ENCODE peak calls at places on chromosomes 16 and 17, in seven cellular contexts. Z is SW 1271, C is NCI-H748 treated with DMSO at 0.1 percent for 48 hours, P is NCI-H524, M is left colon, W is HAP-1, H is RCC 7860. U is an unnamed sample.

GRCh38 chr16:89188064-89188441 is 12.3 kb downstream of the SLC22A31 start:
- DNase-seq in Z (no peak), C (no peak), P (no peak), M (no peak), W (no peak), H (no peak), U (no peak)

GRCh38 chr16:1785846-1786170 is 3.0 kb downstream of the NUBP2 start:
- DNase-seq in Z (no peak), C (no peak), P (no peak), M (no peak), W (no peak), H (no peak), U (no peak)

GRCh38 chr16:85639529-85640253 is 26.6 kb downstream of the GSE1 start:
- DNase-seq in Z (no peak), C (no peak), P (peak), M (no peak), W (no peak), H (no peak), U (no peak)

GRCh38 chr17:32546031-32546444 is 59.2 kb downstream of the CDK5R1 start:
- DNase-seq in Z (no peak), C (peak), P (peak), M (no peak), W (peak), H (no peak), U (no peak)

GRCh38 chr17:69820881-69821473 is 254.0 kb upstream of the KCNJ16 start:
- DNase-seq in Z (no peak), C (no peak), P (peak), M (no peak), W (no peak), H (no peak), U (no peak)

GRCh38 chr17:80486692-80487091 is 10.3 kb upstream of the NPTX1 start:
- DNase-seq in Z (no peak), C (no peak), P (no peak), M (no peak), W (no peak), H (no peak), U (no peak)

GRCh38 chr16:87740909-87741424 is 24.8 kb downstream of the KLHDC4 start:
- DNase-seq in Z (no peak), C (no peak), P (no peak), M (no peak), W (no peak), H (no peak), U (no peak)

GRCh38 chr16:28930652-28931051 is 1.1 kb upstream of the CD19 start:
- DNase-seq in Z (no peak), C (no peak), P (peak), M (peak), W (peak), H (no peak), U (no peak)

GRCh38 chr17:76542566-76542971 is 2.7 kb downstream of the PRCD start:
- DNase-seq in Z (no peak), C (no peak), P (no peak), M (no peak), W (no peak), H (no peak), U (no peak)

GRCh38 chr17:44956076-44956475 is 8.5 kb upstream of the KIF18B start:
- DNase-seq in Z (no peak), C (no peak), P (no peak), M (no peak), W (no peak), H (no peak), U (no peak)

GRCh38 chr16:380837-381787 is 666 bp downstream of the PGAP6 start:
- DNase-seq in Z (no peak), C (no peak), P (no peak), M (peak), W (no peak), H (no peak), U (no peak)

GRCh38 chr17:62405451-62405850 is 18.2 kb upstream of the METTL2A start:
- DNase-seq in Z (no peak), C (no peak), P (no peak), M (no peak), W (no peak), H (no peak), U (no peak)

GRCh38 chr17:65222216-65222738 is 85.1 kb downstream of the RGS9 start:
- DNase-seq in Z (no peak), C (no peak), P (no peak), M (no peak), W (no peak), H (no peak), U (no peak)

GRCh38 chr17:42508426-42509164 is 27.4 kb upstream of the NAGLU start:
- DNase-seq in Z (no peak), C (no peak), P (no peak), M (no peak), W (no peak), H (no peak), U (no peak)

GRCh38 chr16:23183486-23183862 is 929 bp downstream of the SCNN1G start:
- DNase-seq in Z (no peak), C (no peak), P (no peak), M (no peak), W (no peak), H (no peak), U (no peak)

GRCh38 chr17:71063127-71063526 is 893.8 kb downstream of the KCNJ2 start:
- DNase-seq in Z (no peak), C (no peak), P (no peak), M (no peak), W (no peak), H (no peak), U (no peak)

GRCh38 chr16:81549547-81550411 is 105.2 kb downstream of the CMIP start:
- DNase-seq in Z (no peak), C (no peak), P (no peak), M (no peak), W (no peak), H (no peak), U (no peak)

GRCh38 chr17:50479522-50480141 is 972 bp downstream of the RSAD1 start:
- DNase-seq in Z (peak), C (peak), P (peak), M (peak), W (peak), H (peak), U (peak)

GRCh38 chr17:51435641-51436091 is 175.3 kb downstream of the UTP18 start:
- DNase-seq in Z (peak), C (peak), P (peak), M (peak), W (peak), H (no peak), U (no peak)

GRCh38 chr17:16378631-16379282 is 2.1 kb upstream of the UBB start:
- DNase-seq in Z (no peak), C (no peak), P (no peak), M (peak), W (no peak), H (no peak), U (no peak)

GRCh38 chr16:27867122-27868110 is 196.1 kb downstream of the GSG1L start:
- DNase-seq in Z (no peak), C (peak), P (peak), M (peak), W (peak), H (peak), U (peak)

GRCh38 chr17:31535581-31535981 is 144.1 kb downstream of the RAB11FIP4 start:
- DNase-seq in Z (no peak), C (no peak), P (no peak), M (no peak), W (no peak), H (no peak), U (peak)

GRCh38 chr16:58638148-58639036 is 8.8 kb upstream of the CNOT1 start:
- DNase-seq in Z (no peak), C (no peak), P (peak), M (peak), W (no peak), H (peak), U (no peak)

GRCh38 chr17:65785109-65785508 is 223.7 kb upstream of the AXIN2 start:
- DNase-seq in Z (peak), C (no peak), P (no peak), M (no peak), W (no peak), H (peak), U (no peak)

GRCh38 chr17:17613708-17614114 is 22.2 kb upstream of the PEMT start:
- DNase-seq in Z (peak), C (peak), P (peak), M (peak), W (peak), H (peak), U (no peak)

GRCh38 chr17:40427002-40427491 is 9.4 kb upstream of the TOP2A start:
- DNase-seq in Z (no peak), C (no peak), P (no peak), M (no peak), W (no peak), H (no peak), U (no peak)

GRCh38 chr17:35002876-35003551 is 22.7 kb downstream of the LIG3 start:
- DNase-seq in Z (no peak), C (no peak), P (no peak), M (no peak), W (no peak), H (no peak), U (no peak)

GRCh38 chr17:73820686-73821448 is 176.6 kb upstream of the SDK2 start:
- DNase-seq in Z (no peak), C (no peak), P (peak), M (peak), W (no peak), H (no peak), U (no peak)

GRCh38 chr17:45267436-45268055 is 5.7 kb upstream of the SPATA32 start:
- DNase-seq in Z (no peak), C (no peak), P (no peak), M (no peak), W (no peak), H (no peak), U (no peak)

GRCh38 chr17:70365098-70365583 is 195.8 kb downstream of the KCNJ2 start:
- DNase-seq in Z (no peak), C (no peak), P (no peak), M (no peak), W (no peak), H (peak), U (no peak)

GRCh38 chr17:10022416-10022815 is 117.3 kb upstream of the RCVRN start:
- DNase-seq in Z (no peak), C (no peak), P (no peak), M (no peak), W (no peak), H (no peak), U (no peak)

GRCh38 chr17:57368637-57369336 is 112.5 kb downstream of the MSI2 start:
- DNase-seq in Z (no peak), C (no peak), P (no peak), M (no peak), W (no peak), H (no peak), U (no peak)

GRCh38 chr17:10614536-10615155 is 42.5 kb downstream of the MYH3 start:
- DNase-seq in Z (no peak), C (no peak), P (peak), M (peak), W (peak), H (peak), U (no peak)